ENCODE peak calls at places on chromosome 10, in nine cellular contexts. F, G, S, W, B, C, Z, I and N are unnamed samples.

GRCh38 chr10:96407560-96408069 is 48.8 kb upstream of the OPALIN start:
- DNase-seq in W (no peak), C (no peak), Z (no peak), S (no peak), F (no peak), B (no peak), I (no peak), G (no peak), N (no peak)

GRCh38 chr10:127968027-127968441 is 61.1 kb downstream of the PTPRE start:
- DNase-seq in G (no peak), F (no peak), W (no peak), Z (peak), S (no peak), I (no peak), C (no peak), B (no peak), N (no peak)

GRCh38 chr10:22992621-22993020 is 64.8 kb downstream of the ARMC3 start:
- DNase-seq in I (no peak), B (no peak), C (no peak), G (no peak), W (no peak), F (no peak), Z (no peak), S (no peak), N (no peak)

GRCh38 chr10:11551915-11552602 is 59.4 kb downstream of the USP6NL start:
- DNase-seq in G (peak), I (no peak), B (peak), Z (no peak), W (no peak), F (peak), C (no peak), S (no peak), N (peak)

GRCh38 chr10:86170255-86171153 is 196.1 kb downstream of the GRID1 start:
- DNase-seq in W (no peak), G (no peak), S (peak), I (no peak), B (no peak), F (no peak), Z (no peak), C (no peak), N (no peak)

GRCh38 chr10:33041783-33042437 is 83.9 kb upstream of the ITGB1 start:
- DNase-seq in S (no peak), W (no peak), I (peak), F (no peak), B (no peak), Z (peak), G (no peak), C (no peak), N (peak)

GRCh38 chr10:119441921-119442757 is 100.4 kb downstream of the RGS10 start:
- DNase-seq in B (no peak), I (no peak), S (peak), C (peak), Z (no peak), W (no peak), F (no peak), G (no peak), N (no peak)

GRCh38 chr10:97518601-97519043 is 19.9 kb downstream of the UBTD1 start:
- DNase-seq in B (peak), I (no peak), G (no peak), S (no peak), F (no peak), C (no peak), Z (no peak), W (no peak), N (no peak)

GRCh38 chr10:122198631-122199030 is 72.5 kb upstream of the BTBD16 start:
- DNase-seq in W (no peak), B (no peak), I (no peak), Z (no peak), G (no peak), C (no peak), S (no peak), F (no peak), N (no peak)

GRCh38 chr10:27490807-27491206 is 13.3 kb upstream of the RAB18 start:
- DNase-seq in F (no peak), Z (no peak), G (peak), S (no peak), B (peak), I (no peak), C (no peak), W (no peak), N (peak)

GRCh38 chr10:28125701-28126100 is 126.8 kb upstream of the ODAD2 start:
- DNase-seq in G (no peak), B (peak), I (no peak), F (no peak), C (no peak), W (no peak), Z (no peak), S (no peak), N (peak)

GRCh38 chr10:21300546-21300945 is 224.9 kb downstream of the SKIDA1 start:
- DNase-seq in C (no peak), G (no peak), W (no peak), Z (no peak), S (no peak), B (no peak), I (no peak), F (no peak), N (no peak)

GRCh38 chr10:30784896-30785605 is 155.5 kb upstream of the LYZL2 start:
- DNase-seq in F (no peak), Z (peak), C (peak), G (peak), I (peak), B (peak), S (no peak), W (peak), N (no peak)

GRCh38 chr10:86048571-86048970 is 318.0 kb downstream of the GRID1 start:
- DNase-seq in S (no peak), B (no peak), I (no peak), G (no peak), C (no peak), Z (no peak), W (no peak), F (no peak), N (no peak)

GRCh38 chr10:50637003-50637579 is 13.3 kb upstream of the SGMS1 start:
- DNase-seq in F (no peak), B (peak), C (no peak), G (no peak), W (peak), I (no peak), S (no peak), Z (no peak), N (no peak)

GRCh38 chr10:82251222-82251977 is 376.4 kb downstream of the NRG3 start:
- DNase-seq in G (no peak), F (no peak), B (no peak), W (no peak), Z (peak), C (peak), S (no peak), I (no peak), N (no peak)

GRCh38 chr10:3391657-3392056 is 219.1 kb upstream of the PITRM1 start:
- DNase-seq in S (no peak), C (no peak), Z (no peak), B (no peak), I (no peak), W (no peak), G (no peak), F (no peak), N (no peak)

GRCh38 chr10:31129261-31129660 is 97.6 kb upstream of the ZNF438 start:
- DNase-seq in I (no peak), S (no peak), Z (peak), W (no peak), B (peak), G (peak), F (no peak), C (peak), N (peak)

GRCh38 chr10:22319559-22320558 is 1.0 kb upstream of the BMI1 start:
- DNase-seq in C (peak), B (peak), I (no peak), G (no peak), Z (no peak), F (no peak), S (peak), W (peak), N (peak)

GRCh38 chr10:119491941-119492340 is 50.6 kb downstream of the RGS10 start:
- DNase-seq in S (no peak), C (no peak), Z (no peak), G (no peak), I (no peak), W (no peak), B (no peak), F (no peak), N (no peak)

GRCh38 chr10:128563387-128563786 is 437.2 kb upstream of the MKI67 start:
- DNase-seq in I (no peak), B (no peak), Z (no peak), S (no peak), W (no peak), G (no peak), C (no peak), F (no peak), N (no peak)

GRCh38 chr10:84306751-84307384 is 21.5 kb upstream of the CCSER2 start:
- DNase-seq in G (no peak), B (no peak), C (no peak), S (no peak), F (no peak), I (no peak), W (no peak), Z (no peak), N (no peak)

GRCh38 chr10:84310470-84310869 is 17.9 kb upstream of the CCSER2 start:
- DNase-seq in F (no peak), I (no peak), Z (no peak), B (peak), G (no peak), S (no peak), C (no peak), W (no peak), N (no peak)

GRCh38 chr10:84308021-84308420 is 20.4 kb upstream of the CCSER2 start:
- DNase-seq in B (no peak), S (no peak), W (no peak), Z (no peak), G (no peak), F (no peak), C (no peak), I (no peak), N (no peak)

GRCh38 chr10:84311596-84311995 is 16.8 kb upstream of the CCSER2 start:
- DNase-seq in F (no peak), Z (no peak), B (no peak), W (no peak), G (no peak), C (no peak), I (no peak), S (no peak), N (no peak)

DNA sequence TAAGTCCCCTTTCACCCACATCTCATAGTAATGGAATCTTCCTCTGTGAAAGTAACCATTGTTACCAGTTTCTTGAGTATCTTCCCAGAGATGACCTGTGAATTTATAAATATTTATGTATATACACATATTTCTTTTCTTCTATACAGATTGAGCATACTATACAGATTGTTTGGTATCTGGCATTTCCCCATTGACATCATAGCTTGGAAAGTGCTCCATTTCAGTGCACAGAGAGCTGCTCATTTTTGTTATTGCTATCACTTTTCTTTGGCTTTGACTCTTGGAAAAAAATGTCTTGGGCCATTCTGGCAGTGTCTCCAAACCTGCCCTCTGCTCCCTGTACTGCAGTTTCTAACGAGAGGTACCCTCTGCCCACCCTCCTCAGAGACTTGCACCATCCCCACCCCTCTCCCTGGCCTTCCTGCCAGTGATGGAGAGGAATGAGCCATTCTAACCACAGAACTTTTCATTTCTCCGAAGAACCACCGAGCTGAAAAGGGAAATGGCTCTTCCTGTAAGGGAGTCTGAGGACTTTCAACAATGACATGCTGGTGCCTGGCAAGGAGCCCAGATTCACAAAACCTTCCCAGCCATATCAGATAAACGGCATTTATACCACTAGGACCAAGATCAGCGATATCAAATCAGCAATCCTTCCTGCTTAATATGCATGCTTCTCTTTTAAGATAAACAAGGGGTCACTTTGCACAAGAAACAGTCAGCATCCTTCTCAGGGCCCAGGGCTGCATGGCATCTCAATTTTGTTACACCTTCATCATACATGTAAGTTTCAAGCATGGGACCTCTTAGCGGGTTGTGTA is 19.7 kb upstream of the CCSER2 start:
- DNase-seq in B (peak), I (peak), Z (no peak), S (no peak), F (no peak), G (no peak), C (no peak), W (no peak), N (peak)
- TF ChIP-seq EZH2phosphoT487 in B (no peak), I (no peak), Z (no peak), S (no peak), F (no peak), G (no peak), C (no peak), W (no peak), N (no peak)

GRCh38 chr10:115866174-115866573 is 406.8 kb downstream of the GFRA1 start:
- DNase-seq in G (no peak), C (no peak), W (peak), Z (no peak), S (no peak), I (no peak), B (no peak), F (no peak), N (no peak)

GRCh38 chr10:115856580-115856979 is 416.4 kb downstream of the GFRA1 start:
- DNase-seq in W (no peak), F (no peak), S (no peak), C (peak), G (no peak), I (no peak), Z (peak), B (no peak), N (no peak)

GRCh38 chr10:115861864-115862263 is 411.1 kb downstream of the GFRA1 start:
- DNase-seq in G (peak), S (no peak), I (no peak), C (no peak), F (no peak), B (peak), W (no peak), Z (no peak), N (peak)

GRCh38 chr10:115857856-115858255 is 415.1 kb downstream of the GFRA1 start:
- DNase-seq in B (peak), I (no peak), Z (no peak), C (no peak), W (no peak), S (no peak), F (no peak), G (no peak), N (no peak)

GRCh38 chr10:115861455-115861854 is 411.6 kb downstream of the GFRA1 start:
- DNase-seq in W (no peak), I (no peak), Z (no peak), B (peak), C (no peak), G (no peak), S (no peak), F (no peak), N (no peak)
- H3K4me3 ChIP-seq in W (no peak), I (no peak), Z (no peak), B (no peak), C (no peak), G (no peak), S (no peak), F (no peak), N (no peak)

DNA sequence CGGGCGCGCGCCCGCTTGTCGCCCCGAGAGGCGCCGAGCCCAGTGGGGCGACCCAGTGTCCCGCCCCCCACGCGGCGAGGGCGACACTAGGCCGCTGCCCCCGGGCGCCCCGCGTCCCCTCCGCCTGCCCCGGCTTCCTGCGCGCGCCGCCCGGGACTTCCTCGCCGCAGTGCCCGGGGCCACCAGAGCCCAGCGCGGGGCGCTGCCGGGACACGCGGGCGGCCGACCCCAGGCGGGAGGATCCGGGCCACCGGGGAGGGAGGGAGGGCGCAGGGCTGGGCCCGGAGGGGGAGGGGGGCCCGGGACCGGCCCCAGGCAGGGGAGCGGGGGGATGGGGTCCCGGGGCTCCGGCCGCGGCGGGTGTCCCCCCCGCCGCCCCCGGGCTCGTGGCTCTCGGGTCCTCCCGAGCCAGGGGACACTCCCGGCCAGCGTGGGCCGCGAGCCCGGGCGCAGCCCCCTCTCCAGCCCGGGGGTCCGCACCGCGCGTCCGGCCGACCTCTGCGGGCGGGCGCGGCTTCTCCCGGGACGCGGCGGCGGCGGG is 435 bp upstream of the PWWP2B start:
- DNase-seq in S (peak), Z (peak), C (peak), G (peak), F (no peak), I (peak), B (peak), W (peak), N (peak)
- H2AFZ ChIP-seq in S (no peak), Z (no peak), C (no peak), G (no peak), F (no peak), I (no peak), B (peak), W (no peak), N (no peak)

GRCh38 chr10:71052261-71052660 is 160.1 kb upstream of the UNC5B start:
- DNase-seq in G (no peak), I (no peak), Z (no peak), B (no peak), F (no peak), C (no peak), S (no peak), W (no peak), N (no peak)
- TF ChIP-seq EZH2phosphoT487 in G (no peak), I (no peak), Z (no peak), B (no peak), F (no peak), C (no peak), S (no peak), W (no peak), N (no peak)

DNA sequence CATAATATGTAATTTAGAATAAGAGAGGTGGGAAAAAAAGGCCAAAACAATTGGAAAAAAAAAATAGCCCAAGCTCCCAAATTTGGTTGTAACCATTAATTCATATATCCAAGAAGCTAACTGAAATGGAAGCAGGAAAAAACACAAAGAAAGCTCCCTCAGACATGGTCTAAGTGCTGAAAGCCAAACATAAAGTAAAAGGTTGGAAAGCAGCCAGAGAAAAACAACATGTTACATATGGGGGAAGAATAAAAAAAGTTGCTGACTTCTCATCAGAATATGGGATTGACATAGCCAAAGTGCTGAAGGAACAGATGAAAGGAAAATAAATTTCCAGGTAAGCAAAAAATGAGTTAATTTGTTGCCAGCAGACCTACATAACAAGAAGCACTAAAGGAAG is 40.3 kb downstream of the PDZD8 start:
- DNase-seq in C (no peak), I (no peak), G (no peak), B (no peak), F (no peak), Z (no peak), S (no peak), W (no peak), N (no peak)
- H3K4me3 ChIP-seq in C (no peak), I (no peak), G (no peak), B (no peak), F (no peak), Z (no peak), S (no peak), W (no peak), N (no peak)

GRCh38 chr10:78523453-78523852 is 489.8 kb downstream of the RPS24 start:
- DNase-seq in W (no peak), I (no peak), Z (no peak), S (no peak), G (no peak), C (no peak), F (no peak), B (no peak), N (peak)
- H2AFZ ChIP-seq in W (no peak), I (no peak), Z (no peak), S (no peak), G (no peak), C (no peak), F (no peak), B (no peak), N (no peak)

GRCh38 chr10:106711313-106711906 is 453.1 kb downstream of the SORCS1 start:
- DNase-seq in W (peak), F (peak), B (peak), G (peak), S (peak), C (peak), Z (peak), I (peak), N (peak)
- TF ChIP-seq EZH2phosphoT487 in W (no peak), F (no peak), B (no peak), G (no peak), S (no peak), C (no peak), Z (no peak), I (no peak), N (no peak)

GRCh38 chr10:15254808-15255655 is 86.5 kb upstream of the NMT2 start:
- DNase-seq in W (peak), C (no peak), I (no peak), F (no peak), G (no peak), B (no peak), Z (peak), S (no peak), N (no peak)

GRCh38 chr10:15252396-15252795 is 83.9 kb upstream of the NMT2 start:
- DNase-seq in B (no peak), F (no peak), W (no peak), I (no peak), Z (no peak), S (no peak), C (no peak), G (no peak), N (no peak)

GRCh38 chr10:15255961-15256360 is 87.5 kb upstream of the NMT2 start:
- DNase-seq in I (no peak), W (no peak), Z (peak), C (no peak), G (no peak), S (no peak), B (no peak), F (no peak), N (no peak)

GRCh38 chr10:15251791-15252380 is 83.4 kb upstream of the NMT2 start:
- DNase-seq in Z (no peak), I (no peak), C (no peak), F (no peak), G (no peak), S (no peak), B (no peak), W (no peak), N (no peak)

GRCh38 chr10:15253951-15254807 is 85.7 kb upstream of the NMT2 start:
- DNase-seq in G (no peak), I (no peak), S (no peak), C (no peak), B (no peak), Z (no peak), F (no peak), W (peak), N (no peak)
- H3K4me3 ChIP-seq in G (no peak), I (no peak), S (no peak), C (no peak), B (no peak), Z (peak), F (no peak), W (peak), N (no peak)